ENCODE peak calls at places on chromosomes 3 and 15, in nine cellular contexts. U is KG1, M is NCI-H460, L is omental fat pad, V is endothelial cell, A is hypothalamus, Z is cerebellar cortex, E is COR-L47, G is cardiac fibroblast. J is an unnamed sample.

GRCh38 chr3:65170357-65171090 is 482.7 kb upstream of the ADAMTS9 start:
- DNase-seq in E (no peak), V (no peak), Z (peak; percentile 5), U (peak; percentile 3), L (peak; percentile 85), G (peak; percentile 95), M (peak; percentile 70), A (no peak), J (no peak)

GRCh38 chr15:79943820-79944219 is 27.2 kb downstream of the BCL2A1 start:
- DNase-seq in A (no peak), E (no peak), G (peak; percentile 57), M (no peak), U (no peak), V (no peak), L (no peak), Z (no peak), J (no peak)

GRCh38 chr15:68404056-68404798 is 27.7 kb downstream of the ITGA11 start:
- DNase-seq in M (no peak), V (no peak), E (no peak), G (no peak), L (no peak), U (no peak), Z (no peak), A (no peak), J (no peak)

GRCh38 chr15:68114356-68114755 is 60.2 kb downstream of the PIAS1 start:
- DNase-seq in G (peak; percentile 47), A (no peak), M (no peak), E (no peak), Z (no peak), V (no peak), L (no peak), U (peak; percentile 12), J (no peak)

GRCh38 chr15:45331977-45332376 is 46.4 kb downstream of the GATM start:
- DNase-seq in U (no peak), E (no peak), G (no peak), V (no peak), L (no peak), A (no peak), Z (no peak), M (no peak), J (no peak)

GRCh38 chr15:31390777-31391486 is 64.3 kb downstream of the KLF13 start:
- DNase-seq in L (no peak), G (no peak), A (no peak), E (no peak), V (no peak), U (no peak), M (no peak), Z (no peak), J (no peak)

GRCh38 chr3:115190747-115191146 is 43.7 kb upstream of the ZBTB20 start:
- DNase-seq in M (no peak), L (no peak), V (no peak), G (no peak), Z (no peak), A (no peak), E (no peak), U (no peak), J (no peak)

GRCh38 chr3:13480340-13481318 is 523 bp downstream of the HDAC11 start:
- DNase-seq in A (no peak), L (no peak), V (peak; percentile 31), U (no peak), M (no peak), Z (no peak), G (no peak), E (no peak), J (no peak)

GRCh38 chr3:50184242-50184978 is 7.0 kb upstream of the GNAT1 start:
- DNase-seq in L (no peak), E (no peak), Z (no peak), U (no peak), G (no peak), A (no peak), V (no peak), M (no peak), J (no peak)

GRCh38 chr15:25408929-25409328 is 29.9 kb downstream of the UBE3A start:
- DNase-seq in L (no peak), U (no peak), Z (no peak), V (no peak), G (no peak), E (no peak), A (no peak), M (no peak), J (no peak)

GRCh38 chr3:50268703-50269451 is at the start of gene SEMA3B:
- DNase-seq in G (no peak), Z (no peak), M (peak; percentile 41), L (no peak), V (no peak), U (no peak), E (no peak), A (no peak), J (no peak)

GRCh38 chr15:58077427-58077826 is 11.9 kb upstream of the ALDH1A2 start:
- DNase-seq in U (no peak), Z (no peak), G (peak; percentile 35), A (no peak), E (no peak), M (no peak), V (no peak), L (no peak), J (no peak)

GRCh38 chr15:80142646-80143045 is 10.2 kb upstream of the FAH start:
- DNase-seq in Z (no peak), A (no peak), G (no peak), U (no peak), E (no peak), L (no peak), M (no peak), V (no peak), J (no peak)

GRCh38 chr3:145422541-145422940 is 738.4 kb downstream of the PLOD2 start:
- DNase-seq in U (no peak), V (no peak), Z (no peak), M (no peak), G (no peak), L (no peak), A (no peak), E (no peak), J (no peak)

GRCh38 chr3:164418426-164418825 is 659.9 kb downstream of the SI start:
- DNase-seq in G (no peak), E (peak; percentile 97), L (no peak), Z (no peak), U (no peak), V (no peak), M (no peak), A (no peak), J (no peak)

GRCh38 chr3:48652923-48653715 is 9.6 kb downstream of the CELSR3 start:
- DNase-seq in Z (no peak), M (no peak), V (no peak), E (no peak), A (no peak), L (no peak), G (no peak), U (no peak), J (no peak)

GRCh38 chr15:28989239-28989830 is 103.6 kb downstream of the APBA2 start:
- DNase-seq in G (no peak), A (peak; percentile 51), Z (peak; percentile 76), M (no peak), E (peak; percentile 33), V (peak; percentile 6), U (no peak), L (no peak), J (no peak)

GRCh38 chr3:108127301-108127988 is 36.6 kb upstream of the CD47 start:
- DNase-seq in Z (no peak), E (no peak), L (no peak), U (no peak), V (peak; percentile 7), G (no peak), A (no peak), M (no peak), J (no peak)

GRCh38 chr15:70096975-70097336 is 761 bp downstream of the TLE3 start:
- DNase-seq in M (no peak), A (no peak), L (no peak), E (no peak), G (no peak), V (no peak), Z (no peak), U (no peak), J (no peak)

GRCh38 chr15:43329222-43329959 is 982 bp downstream of the LCMT2 start:
- DNase-seq in U (no peak), L (no peak), A (no peak), Z (peak; percentile 48), E (peak; percentile 62), V (no peak), M (no peak), G (peak; percentile 3), J (no peak)

GRCh38 chr3:48215466-48215865 is 7.8 kb upstream of the CAMP start:
- DNase-seq in L (no peak), A (peak; percentile 21), Z (no peak), U (no peak), V (no peak), G (peak; percentile 40), M (no peak), E (no peak), J (no peak)

GRCh38 chr3:118675305-118675704 is 359.3 kb downstream of the IGSF11 start:
- DNase-seq in G (no peak), L (no peak), M (no peak), V (no peak), E (no peak), Z (no peak), A (no peak), U (no peak), J (no peak)

GRCh38 chr3:171704002-171704401 is 106.3 kb downstream of the PLD1 start:
- DNase-seq in E (peak; percentile 26), V (no peak), U (peak; percentile 2), A (no peak), Z (peak; percentile 11), L (no peak), M (peak; percentile 22), G (peak; percentile 73), J (no peak)

GRCh38 chr3:101383156-101383575 is 62.8 kb upstream of the IMPG2 start:
- DNase-seq in V (no peak), A (no peak), L (no peak), E (no peak), U (no peak), Z (no peak), G (no peak), M (no peak), J (no peak)

GRCh38 chr15:67731112-67731761 is 94.1 kb upstream of the SKOR1 start:
- DNase-seq in M (no peak), Z (no peak), L (no peak), G (peak; percentile 33), E (no peak), U (no peak), A (no peak), V (no peak), J (no peak)

J was measured in SIG-M5.